ENCODE peak calls at places on chromosome 21, in four cellular contexts. One of them, this sample, is unnamed.

GRCh38 chr21:36126621-36127110 is 8.2 kb upstream of the CBR3 start:
- DNase-seq in fibroblast of lung: no peak
- DNase-seq in heart right ventricle: no peak
- DNase-seq in cardiac muscle cell: no peak
- DNase-seq in this sample: no peak

GRCh38 chr21:20701235-20701634 is 297.0 kb upstream of the NCAM2 start:
- DNase-seq in fibroblast of lung: no peak
- DNase-seq in heart right ventricle: no peak
- DNase-seq in cardiac muscle cell: no peak
- DNase-seq in this sample: no peak

GRCh38 chr21:42731264-42732032 is 78.0 kb downstream of the PDE9A start:
- DNase-seq in fibroblast of lung: no peak
- DNase-seq in heart right ventricle: no peak
- DNase-seq in cardiac muscle cell: no peak
- DNase-seq in this sample: peak; percentile 8

GRCh38 chr21:42835611-42836401 is 43.5 kb downstream of the WDR4 start:
- DNase-seq in fibroblast of lung: no peak
- DNase-seq in heart right ventricle: no peak
- DNase-seq in cardiac muscle cell: no peak
- DNase-seq in this sample: no peak

GRCh38 chr21:31222142-31222541 is 121.9 kb downstream of the TIAM1 start:
- DNase-seq in fibroblast of lung: peak; percentile 75
- DNase-seq in heart right ventricle: no peak
- DNase-seq in cardiac muscle cell: no peak
- DNase-seq in this sample: no peak

GRCh38 chr21:27085387-27085786 is 118.5 kb upstream of the ADAMTS5 start:
- DNase-seq in fibroblast of lung: no peak
- DNase-seq in heart right ventricle: no peak
- DNase-seq in cardiac muscle cell: no peak
- DNase-seq in this sample: no peak

GRCh38 chr21:35291963-35292627 is 243.0 kb upstream of the RUNX1 start:
- DNase-seq in fibroblast of lung: peak; percentile 10
- DNase-seq in heart right ventricle: no peak
- DNase-seq in cardiac muscle cell: no peak
- DNase-seq in this sample: no peak

GRCh38 chr21:43733529-43734071 is 14.7 kb downstream of the PDXK start:
- DNase-seq in fibroblast of lung: peak; percentile 62
- DNase-seq in heart right ventricle: no peak
- DNase-seq in cardiac muscle cell: no peak
- DNase-seq in this sample: no peak

GRCh38 chr21:46454634-46455390 is 3.9 kb upstream of the DIP2A start:
- DNase-seq in fibroblast of lung: no peak
- DNase-seq in heart right ventricle: no peak
- DNase-seq in cardiac muscle cell: no peak
- DNase-seq in this sample: no peak

GRCh38 chr21:17537299-17537698 is 24.5 kb downstream of the CXADR start:
- DNase-seq in fibroblast of lung: peak; percentile 15
- DNase-seq in heart right ventricle: no peak
- DNase-seq in cardiac muscle cell: no peak
- DNase-seq in this sample: no peak

GRCh38 chr21:36471254-36471723 is 8.6 kb downstream of the CLDN14 start:
- DNase-seq in fibroblast of lung: no peak
- DNase-seq in heart right ventricle: no peak
- DNase-seq in cardiac muscle cell: no peak
- DNase-seq in this sample: peak; percentile 69

GRCh38 chr21:43850728-43851295 is 14.2 kb upstream of the AGPAT3 start:
- DNase-seq in fibroblast of lung: no peak
- DNase-seq in heart right ventricle: no peak
- DNase-seq in cardiac muscle cell: no peak
- DNase-seq in this sample: no peak

GRCh38 chr21:17818158-17819113 is 720 bp downstream of the C21orf91 start:
- DNase-seq in fibroblast of lung: peak; percentile 32
- DNase-seq in heart right ventricle: peak; percentile 43
- DNase-seq in cardiac muscle cell: peak; percentile 59
- DNase-seq in this sample: no peak

GRCh38 chr21:37367758-37368535 is 1.4 kb downstream of the DYRK1A start:
- DNase-seq in fibroblast of lung: peak; percentile 37
- DNase-seq in heart right ventricle: peak; percentile 60
- DNase-seq in cardiac muscle cell: peak; percentile 50
- DNase-seq in this sample: peak; percentile 38

GRCh38 chr21:28615276-28615675 is 377.4 kb downstream of the LTN1 start:
- DNase-seq in fibroblast of lung: peak; percentile 25
- DNase-seq in heart right ventricle: no peak
- DNase-seq in cardiac muscle cell: no peak
- DNase-seq in this sample: no peak

GRCh38 chr21:27421654-27422053 is 454.8 kb upstream of the ADAMTS5 start:
- DNase-seq in fibroblast of lung: no peak
- DNase-seq in heart right ventricle: no peak
- DNase-seq in cardiac muscle cell: no peak
- DNase-seq in this sample: no peak

GRCh38 chr21:42864812-42865211 is 14.5 kb downstream of the WDR4 start:
- DNase-seq in fibroblast of lung: no peak
- DNase-seq in heart right ventricle: no peak
- DNase-seq in cardiac muscle cell: no peak
- DNase-seq in this sample: no peak

GRCh38 chr21:39103689-39104088 is 79.6 kb downstream of the PSMG1 start:
- DNase-seq in fibroblast of lung: peak; percentile 72
- DNase-seq in heart right ventricle: no peak
- DNase-seq in cardiac muscle cell: no peak
- DNase-seq in this sample: no peak

GRCh38 chr21:17343055-17343454 is 169.8 kb upstream of the CXADR start:
- DNase-seq in fibroblast of lung: peak; percentile 26
- DNase-seq in heart right ventricle: no peak
- DNase-seq in cardiac muscle cell: peak; percentile 67
- DNase-seq in this sample: no peak

GRCh38 chr21:42642219-42642745 is 11.1 kb upstream of the PDE9A start:
- DNase-seq in fibroblast of lung: no peak
- DNase-seq in heart right ventricle: no peak
- DNase-seq in cardiac muscle cell: no peak
- DNase-seq in this sample: no peak

GRCh38 chr21:26597981-26598380 is 24.9 kb upstream of the CYYR1 start:
- DNase-seq in fibroblast of lung: no peak
- DNase-seq in heart right ventricle: no peak
- DNase-seq in cardiac muscle cell: no peak
- DNase-seq in this sample: no peak

GRCh38 chr21:35737899-35738341 is 322.4 kb downstream of the SETD4 start:
- DNase-seq in fibroblast of lung: no peak
- DNase-seq in heart right ventricle: peak; percentile 13
- DNase-seq in cardiac muscle cell: no peak
- DNase-seq in this sample: no peak

GRCh38 chr21:42654913-42655796 is 1.7 kb downstream of the PDE9A start:
- DNase-seq in fibroblast of lung: no peak
- DNase-seq in heart right ventricle: no peak
- DNase-seq in cardiac muscle cell: no peak
- DNase-seq in this sample: no peak

GRCh38 chr21:36125513-36126121 is 9.3 kb upstream of the CBR3 start:
- DNase-seq in fibroblast of lung: peak; percentile 65
- DNase-seq in heart right ventricle: no peak
- DNase-seq in cardiac muscle cell: peak; percentile 59
- DNase-seq in this sample: peak; percentile 53

GRCh38 chr21:21165063-21165645 is 166.9 kb downstream of the NCAM2 start:
- DNase-seq in fibroblast of lung: peak; percentile 94
- DNase-seq in heart right ventricle: no peak
- DNase-seq in cardiac muscle cell: no peak
- DNase-seq in this sample: no peak

GRCh38 chr21:35664683-35665082 is 395.6 kb downstream of the SETD4 start:
- DNase-seq in fibroblast of lung: no peak
- DNase-seq in heart right ventricle: no peak
- DNase-seq in cardiac muscle cell: no peak
- DNase-seq in this sample: peak; percentile 13

GRCh38 chr21:27419153-27419552 is 452.3 kb upstream of the ADAMTS5 start:
- DNase-seq in fibroblast of lung: peak; percentile 59
- DNase-seq in heart right ventricle: no peak
- DNase-seq in cardiac muscle cell: no peak
- DNase-seq in this sample: no peak

GRCh38 chr21:40421121-40421520 is 425.8 kb downstream of the DSCAM start:
- DNase-seq in fibroblast of lung: no peak
- DNase-seq in heart right ventricle: no peak
- DNase-seq in cardiac muscle cell: no peak
- DNase-seq in this sample: no peak

GRCh38 chr21:37483776-37484175 is 117.2 kb downstream of the DYRK1A start:
- DNase-seq in fibroblast of lung: no peak
- DNase-seq in heart right ventricle: no peak
- DNase-seq in cardiac muscle cell: no peak
- DNase-seq in this sample: no peak

GRCh38 chr21:38429011-38429410 is 69.3 kb downstream of the ERG start:
- DNase-seq in fibroblast of lung: no peak
- DNase-seq in heart right ventricle: no peak
- DNase-seq in cardiac muscle cell: no peak
- DNase-seq in this sample: no peak

GRCh38 chr21:14548751-14549150 is 2.6 kb upstream of the SAMSN1 start:
- DNase-seq in fibroblast of lung: no peak
- DNase-seq in heart right ventricle: no peak
- DNase-seq in cardiac muscle cell: no peak
- DNase-seq in this sample: no peak

GRCh38 chr21:42609806-42610205 is 43.6 kb upstream of the PDE9A start:
- DNase-seq in fibroblast of lung: no peak
- DNase-seq in heart right ventricle: no peak
- DNase-seq in cardiac muscle cell: no peak
- DNase-seq in this sample: no peak

GRCh38 chr21:46028547-46029200 is 47.1 kb downstream of the COL6A1 start:
- DNase-seq in fibroblast of lung: peak; percentile 85
- DNase-seq in heart right ventricle: no peak
- DNase-seq in cardiac muscle cell: no peak
- DNase-seq in this sample: no peak

GRCh38 chr21:39000496-39000895 is 182.8 kb downstream of the PSMG1 start:
- DNase-seq in fibroblast of lung: no peak
- DNase-seq in heart right ventricle: no peak
- DNase-seq in cardiac muscle cell: no peak
- DNase-seq in this sample: no peak

GRCh38 chr21:46295996-46296752 is 10.0 kb downstream of the YBEY start:
- DNase-seq in fibroblast of lung: peak; percentile 76
- DNase-seq in heart right ventricle: peak; percentile 88
- DNase-seq in cardiac muscle cell: no peak
- DNase-seq in this sample: peak; percentile 87

GRCh38 chr21:44905016-44905724 is 15.5 kb downstream of the ITGB2 start:
- DNase-seq in fibroblast of lung: no peak
- DNase-seq in heart right ventricle: no peak
- DNase-seq in cardiac muscle cell: no peak
- DNase-seq in this sample: no peak
- TF ChIP-seq CTCF in fibroblast of lung: no peak
- TF ChIP-seq CTCF in heart right ventricle: no peak
- TF ChIP-seq CTCF in cardiac muscle cell: no peak
- TF ChIP-seq CTCF in this sample: no peak

GRCh38 chr21:34144224-34144623 is 70.8 kb downstream of the MRPS6 start:
- DNase-seq in fibroblast of lung: no peak
- DNase-seq in heart right ventricle: no peak
- DNase-seq in cardiac muscle cell: no peak
- DNase-seq in this sample: no peak
- TF ChIP-seq CTCF in fibroblast of lung: no peak
- TF ChIP-seq CTCF in heart right ventricle: no peak
- TF ChIP-seq CTCF in cardiac muscle cell: no peak
- TF ChIP-seq CTCF in this sample: no peak

GRCh38 chr21:41593784-41594138 is 85.8 kb upstream of the TMPRSS2 start:
- DNase-seq in fibroblast of lung: no peak
- DNase-seq in heart right ventricle: no peak
- DNase-seq in cardiac muscle cell: no peak
- DNase-seq in this sample: no peak
- TF ChIP-seq CTCF in fibroblast of lung: no peak
- TF ChIP-seq CTCF in heart right ventricle: no peak
- TF ChIP-seq CTCF in cardiac muscle cell: no peak
- TF ChIP-seq CTCF in this sample: no peak

GRCh38 chr21:32412998-32413504 is 545 bp downstream of the EVA1C start:
- DNase-seq in fibroblast of lung: peak; percentile 33
- DNase-seq in heart right ventricle: peak; percentile 42
- DNase-seq in cardiac muscle cell: no peak
- DNase-seq in this sample: no peak
- TF ChIP-seq CTCF in fibroblast of lung: no peak
- TF ChIP-seq CTCF in heart right ventricle: no peak
- TF ChIP-seq CTCF in cardiac muscle cell: no peak
- TF ChIP-seq CTCF in this sample: no peak

DNA sequence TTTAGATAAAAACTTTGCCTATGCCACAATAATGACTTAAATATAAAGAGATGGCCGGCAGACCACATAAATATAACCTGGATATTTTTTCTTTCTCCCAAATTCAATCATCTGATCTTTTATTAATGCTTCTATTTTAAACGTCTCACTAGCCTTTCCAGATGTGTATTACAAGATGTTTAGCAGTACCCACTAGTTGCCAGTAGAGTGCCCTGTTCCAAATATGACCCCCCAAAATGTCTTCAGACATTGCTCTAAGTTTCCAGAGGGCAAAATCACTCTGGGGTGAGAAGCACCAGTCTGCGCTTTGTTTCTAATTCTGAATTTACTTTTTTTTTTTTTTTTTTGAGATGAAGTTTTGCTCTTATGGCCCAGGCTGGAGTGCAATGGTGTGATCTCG is 268.1 kb downstream of the GRIK1 start:
- DNase-seq in fibroblast of lung: no peak
- DNase-seq in heart right ventricle: no peak
- DNase-seq in cardiac muscle cell: no peak
- DNase-seq in this sample: no peak
- TF ChIP-seq CTCF in fibroblast of lung: no peak
- TF ChIP-seq CTCF in heart right ventricle: no peak
- TF ChIP-seq CTCF in cardiac muscle cell: no peak
- TF ChIP-seq CTCF in this sample: no peak

GRCh38 chr21:9735421-9735961 is 785.9 kb upstream of the TPTE start:
- DNase-seq in fibroblast of lung: no peak
- DNase-seq in heart right ventricle: no peak
- DNase-seq in cardiac muscle cell: no peak
- DNase-seq in this sample: no peak
- TF ChIP-seq CTCF in fibroblast of lung: no peak
- TF ChIP-seq CTCF in heart right ventricle: no peak
- TF ChIP-seq CTCF in cardiac muscle cell: no peak
- TF ChIP-seq CTCF in this sample: no peak